ENCODE peak calls at places on chromosome 17, in seven cellular contexts. I, F, M, P, E, B and Q are unnamed samples.
A peak's percentile ranks its signal among the peaks of the same experiment; 100 is the strongest.

GRCh38 chr17:718075-718474 is 3.4 kb upstream of the VPS53 start:
- DNase-seq in I (no peak), F (no peak), M (no peak), P (no peak), E (no peak), B (no peak), Q (no peak)

GRCh38 chr17:11514565-11514964 is 83.7 kb upstream of the DNAH9 start:
- DNase-seq in I (no peak), F (no peak), M (no peak), P (no peak), E (no peak), B (no peak), Q (no peak)

GRCh38 chr17:42618442-42619150 is 9.1 kb downstream of the TUBG1 start:
- DNase-seq in I (no peak), F (peak; percentile 10), M (peak; percentile 12), P (peak; percentile 52), E (no peak), B (peak; percentile 4), Q (peak; percentile 21)

GRCh38 chr17:5610956-5611355 is 26.6 kb upstream of the NLRP1 start:
- DNase-seq in I (no peak), F (no peak), M (no peak), P (no peak), E (no peak), B (no peak), Q (no peak)

GRCh38 chr17:80513892-80514291 is 30.7 kb upstream of the RPTOR start:
- DNase-seq in I (no peak), F (no peak), M (no peak), P (no peak), E (no peak), B (no peak), Q (peak; percentile 54)

GRCh38 chr17:16962804-16963203 is 9.1 kb downstream of the TNFRSF13B start:
- DNase-seq in I (no peak), F (no peak), M (peak; percentile 11), P (no peak), E (no peak), B (peak; percentile 46), Q (peak; percentile 26)

GRCh38 chr17:81885869-81886548 is 5.4 kb downstream of the ALYREF start:
- DNase-seq in I (no peak), F (no peak), M (peak; percentile 56), P (no peak), E (no peak), B (peak; percentile 38), Q (peak; percentile 76)

GRCh38 chr17:10136258-10136981 is 62.0 kb downstream of the GAS7 start:
- DNase-seq in I (no peak), F (no peak), M (no peak), P (no peak), E (no peak), B (no peak), Q (no peak)

GRCh38 chr17:40178660-40179059 is 1.4 kb downstream of the RAPGEFL1 start:
- DNase-seq in I (no peak), F (no peak), M (no peak), P (no peak), E (no peak), B (no peak), Q (no peak)